ENCODE peak calls at places on chromosomes 5 and 9, in seven cellular contexts. Z is HFF-Myc, S is fibroblast of mammary gland, D is MCF 10A, F is right atrium auricular region, O is GM12864, X is GM20000. P is an unnamed sample.

GRCh38 chr5:148961261-148962199 is 101.3 kb downstream of the SH3TC2 start:
- DNase-seq in Z (no peak), F (no peak), X (no peak), O (no peak), D (peak), S (peak), P (no peak)

GRCh38 chr5:109708813-109709212 is 19.1 kb downstream of the MAN2A1 start:
- DNase-seq in Z (no peak), S (no peak), F (no peak), D (no peak), O (no peak), X (no peak), P (no peak)

GRCh38 chr5:153654444-153654843 is 164.0 kb downstream of the GRIA1 start:
- DNase-seq in X (no peak), D (no peak), Z (no peak), S (peak), O (no peak), F (no peak), P (peak)

GRCh38 chr5:14946813-14947640 is 75.4 kb upstream of the ANKH start:
- DNase-seq in O (no peak), X (peak), Z (no peak), S (peak), D (peak), F (no peak), P (no peak)

GRCh38 chr9:36832232-36832795 is 201.8 kb downstream of the PAX5 start:
- DNase-seq in S (no peak), D (no peak), X (no peak), O (no peak), F (no peak), Z (no peak), P (no peak)

GRCh38 chr9:129480227-129480626 is 140.7 kb downstream of the C9orf50 start:
- DNase-seq in Z (no peak), X (no peak), O (no peak), S (peak), F (no peak), D (no peak), P (no peak)

GRCh38 chr5:154486427-154486866 is 8.4 kb upstream of the HAND1 start:
- DNase-seq in D (no peak), Z (no peak), S (no peak), F (no peak), X (no peak), O (no peak), P (no peak)

GRCh38 chr9:121822093-121823085 is 171.0 kb downstream of the DAB2IP start:
- DNase-seq in D (no peak), X (no peak), O (no peak), Z (no peak), F (peak), S (no peak), P (no peak)

GRCh38 chr9:70954126-70954525 is 167.3 kb downstream of the TRPM3 start:
- DNase-seq in Z (peak), O (no peak), F (no peak), X (no peak), S (peak), D (peak), P (peak)

GRCh38 chr9:113787871-113788270 is 88.2 kb upstream of the ZNF618 start:
- DNase-seq in S (no peak), Z (no peak), O (no peak), F (no peak), D (no peak), X (no peak), P (no peak)

GRCh38 chr9:13665418-13666066 is 386.1 kb upstream of the MPDZ start:
- DNase-seq in X (no peak), Z (no peak), D (peak), S (peak), O (no peak), F (no peak), P (peak)

GRCh38 chr5:158679221-158679641 is 420.5 kb downstream of the EBF1 start:
- DNase-seq in F (no peak), O (no peak), D (no peak), X (peak), S (no peak), Z (no peak), P (no peak)

GRCh38 chr5:172502969-172503368 is 48.6 kb upstream of the SH3PXD2B start:
- DNase-seq in S (peak), Z (no peak), D (no peak), X (no peak), F (peak), O (no peak), P (no peak)

GRCh38 chr5:139708877-139709586 is 60.9 kb downstream of the CXXC5 start:
- DNase-seq in S (peak), X (peak), Z (no peak), F (no peak), O (no peak), D (no peak), P (peak)

GRCh38 chr9:94918038-94918753 is 191.7 kb downstream of the AOPEP start:
- DNase-seq in D (no peak), Z (no peak), O (peak), S (no peak), F (peak), X (peak), P (no peak)

GRCh38 chr5:134437340-134438267 is 25.9 kb upstream of the CDKN2AIPNL start:
- DNase-seq in Z (no peak), F (no peak), O (no peak), S (peak), D (no peak), X (no peak), P (peak)
- TF ChIP-seq CTCF in Z (no peak), F (no peak), O (no peak), S (no peak), D (no peak), X (no peak), P (no peak)

GRCh38 chr5:18881615-18882014 is 1106.4 kb downstream of the CDH18 start:
- DNase-seq in F (no peak), D (no peak), O (no peak), S (no peak), Z (no peak), X (no peak), P (no peak)

GRCh38 chr5:18882162-18882561 is 1105.8 kb downstream of the CDH18 start:
- DNase-seq in F (no peak), Z (no peak), S (no peak), X (no peak), O (no peak), D (no peak), P (no peak)

DNA sequence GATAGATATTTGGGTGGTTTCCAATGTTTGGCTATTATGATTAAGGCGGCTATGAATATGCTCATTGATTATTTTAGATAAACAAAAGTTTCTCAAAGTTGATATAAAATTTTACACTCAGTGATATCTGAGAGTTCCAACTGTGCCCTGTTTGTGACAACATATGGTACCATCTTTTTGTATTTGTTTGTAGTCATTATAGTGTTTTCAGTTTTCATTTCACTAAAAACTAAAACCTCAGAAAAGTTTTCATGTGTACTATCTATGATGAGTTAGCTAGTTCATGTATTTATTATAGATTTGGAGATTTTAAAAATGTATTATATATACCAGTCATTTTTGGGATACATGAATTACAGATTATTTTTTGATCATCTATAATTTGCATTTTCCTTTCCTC is 1111.4 kb downstream of the CDH18 start:
- DNase-seq in Z (no peak), F (no peak), S (no peak), X (no peak), O (no peak), D (no peak), P (no peak)
- TF ChIP-seq CTCF in Z (no peak), F (no peak), S (no peak), X (no peak), O (no peak), D (no peak), P (no peak)

DNA sequence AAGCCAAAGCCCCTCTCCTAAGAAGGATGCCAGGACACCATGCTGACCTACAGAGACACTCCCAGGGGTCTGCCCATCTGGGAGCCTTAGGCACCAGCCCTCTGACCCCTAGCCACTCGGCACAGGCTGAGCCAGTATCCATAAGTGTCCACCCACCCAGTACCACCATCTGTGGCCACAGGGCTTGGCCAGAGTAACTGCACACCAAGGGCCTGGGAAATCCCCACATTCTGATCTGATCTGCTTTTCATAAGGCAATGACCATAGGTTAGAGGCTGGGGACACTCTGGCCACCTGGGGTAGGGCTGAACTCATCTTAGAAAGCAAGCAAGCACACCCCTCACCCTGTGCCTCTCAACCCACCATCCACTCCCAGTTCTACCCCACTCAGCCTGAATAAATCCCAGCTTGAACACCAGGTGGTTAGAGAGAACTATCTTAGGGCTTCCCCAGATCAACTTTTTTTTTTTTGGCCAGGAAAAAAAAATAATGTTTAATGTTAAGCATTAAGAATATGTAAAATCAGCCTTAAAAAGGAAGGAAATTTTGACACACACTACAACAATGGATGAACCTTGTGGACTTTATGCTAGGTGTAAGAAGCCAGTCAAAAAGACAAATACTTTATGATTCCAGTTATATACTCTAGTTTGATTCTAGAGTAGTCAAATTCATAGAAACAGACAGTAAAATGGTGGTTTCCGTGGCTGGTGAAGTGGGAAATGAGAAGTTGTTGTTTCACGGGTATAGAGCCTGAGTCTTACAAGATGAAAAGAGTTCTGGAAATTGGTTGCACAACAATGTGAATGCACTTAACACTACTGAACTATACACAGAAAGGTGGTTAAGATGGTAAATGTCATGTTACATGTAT is 6.2 kb downstream of the GNPDA1 start:
- DNase-seq in D (no peak), O (no peak), F (no peak), S (no peak), X (no peak), Z (no peak), P (no peak)
- TF ChIP-seq CTCF in D (no peak), O (no peak), F (no peak), S (no peak), X (no peak), Z (no peak), P (no peak)

DNA sequence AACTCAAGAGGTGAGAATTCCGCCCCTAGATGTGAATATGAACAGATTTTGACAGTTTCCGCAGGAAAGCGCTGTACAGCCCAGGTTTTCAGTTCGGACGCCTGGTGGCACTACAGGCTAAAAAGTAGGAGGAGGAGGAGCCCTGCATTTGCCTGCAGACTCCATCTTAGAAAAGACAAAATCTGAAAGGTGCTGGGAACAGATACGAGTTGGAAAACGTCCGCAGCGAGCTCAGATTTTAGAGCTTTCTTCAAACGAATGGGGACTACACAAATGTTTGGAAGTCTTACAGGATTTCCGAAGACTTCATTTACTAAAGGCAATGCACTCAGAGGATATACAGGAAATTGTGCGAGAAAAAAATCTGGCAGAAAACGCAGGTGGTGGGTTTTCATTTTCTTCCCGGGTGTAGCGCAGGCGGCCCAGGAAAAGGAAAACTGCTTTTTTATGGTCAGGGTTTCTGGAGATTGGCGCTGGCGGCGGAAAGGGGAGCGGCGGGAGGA is 9.9 kb upstream of the PCDHB2 start:
- DNase-seq in S (peak), Z (no peak), O (no peak), D (peak), F (no peak), X (no peak), P (peak)
- TF ChIP-seq CTCF in S (peak), Z (peak), O (no peak), D (peak), F (peak), X (no peak), P (peak)

GRCh38 chr5:90606539-90606938 is 47.9 kb downstream of the ADGRV1 start:
- DNase-seq in S (peak), O (no peak), F (no peak), X (no peak), D (peak), Z (no peak), P (no peak)
- TF ChIP-seq CTCF in S (peak), O (peak), F (no peak), X (no peak), D (no peak), Z (peak), P (peak)

DNA sequence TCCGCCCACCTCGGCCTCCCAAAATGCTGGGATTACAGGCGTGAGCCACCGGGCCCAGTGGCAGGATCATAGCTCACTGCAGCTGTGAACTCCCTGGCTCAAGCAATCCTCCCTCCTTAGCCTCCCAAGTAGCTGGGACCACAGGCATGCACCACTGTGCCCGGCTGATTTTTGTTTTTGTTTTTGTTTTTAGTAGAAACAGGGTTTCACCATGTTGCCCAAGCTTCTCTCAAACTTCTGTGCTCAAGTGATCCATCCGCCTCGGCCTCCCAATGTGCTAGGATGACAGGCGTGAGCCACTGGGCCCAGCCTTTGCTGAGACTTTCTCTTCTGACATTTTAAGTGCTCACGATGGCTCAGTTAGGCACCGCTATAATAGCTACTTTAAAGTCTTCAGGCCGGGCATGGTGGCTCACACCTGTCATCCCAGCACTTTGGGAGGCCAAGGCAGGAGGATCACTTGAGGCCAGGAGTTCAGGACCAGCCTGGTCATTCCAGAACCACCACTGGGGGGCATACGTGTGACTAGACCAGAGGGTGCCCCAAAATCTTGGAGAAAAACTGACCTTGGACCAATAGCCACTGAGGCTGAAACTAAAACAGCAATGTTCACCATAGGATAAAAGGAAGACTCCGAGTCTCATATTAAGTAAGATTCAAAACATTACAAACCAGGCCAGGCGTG is 3.1 kb upstream of the ENTPD8 start:
- DNase-seq in F (no peak), O (no peak), S (no peak), D (no peak), X (no peak), Z (no peak), P (no peak)
- TF ChIP-seq CTCF in F (no peak), O (no peak), S (no peak), D (no peak), X (no peak), Z (no peak), P (peak)

GRCh38 chr5:150801117-150801927 is 22.8 kb downstream of the SMIM3 start:
- DNase-seq in O (no peak), X (no peak), S (peak), D (peak), F (no peak), Z (no peak), P (peak)
- TF ChIP-seq CTCF in O (peak), X (peak), S (peak), D (peak), F (peak), Z (peak), P (peak)

DNA sequence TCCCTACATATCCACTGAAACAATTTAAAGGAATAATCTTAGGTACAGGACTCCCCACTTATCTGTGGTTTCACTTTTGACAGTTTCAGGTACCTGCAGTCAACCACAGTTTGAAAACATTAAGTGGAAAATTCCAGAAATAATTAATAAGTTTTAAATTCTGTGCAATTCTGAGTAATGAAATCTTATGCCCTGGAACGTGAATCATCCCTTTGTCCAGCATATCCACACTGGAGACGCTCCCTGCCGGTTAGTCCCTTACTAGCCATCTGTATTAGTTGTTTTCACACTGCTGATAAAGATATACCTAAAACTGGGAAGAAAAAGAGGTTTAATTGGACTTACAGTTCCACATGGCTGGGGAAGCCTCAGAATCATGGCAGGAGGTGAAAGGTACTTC is 80.6 kb downstream of the NR3C1 start:
- DNase-seq in D (no peak), X (no peak), S (peak), F (no peak), O (no peak), Z (no peak), P (peak)
- TF ChIP-seq CTCF in D (no peak), X (no peak), S (peak), F (no peak), O (no peak), Z (no peak), P (peak)

GRCh38 chr5:37938086-37938852 is 98.4 kb upstream of the GDNF start:
- DNase-seq in D (no peak), S (no peak), Z (no peak), O (no peak), F (no peak), X (no peak), P (no peak)
- TF ChIP-seq CTCF in D (no peak), S (no peak), Z (no peak), O (no peak), F (no peak), X (no peak), P (no peak)